ENCODE peak calls at places on chromosomes 16 and 17, in four cellular contexts. W is left ventricle myocardium superior, U is heart right ventricle, N is GM13976. R is an unnamed sample.

GRCh38 chr16:89187337-89188063 is 12.8 kb downstream of the SLC22A31 start:
- DNase-seq in N (no peak), U (no peak), W (peak), R (peak)

GRCh38 chr16:66608241-66609138 is 4.0 kb downstream of the CMTM3 start:
- DNase-seq in N (peak), W (peak), U (peak), R (peak)

GRCh38 chr16:85082553-85083050 is 29.7 kb downstream of the CIBAR2 start:
- DNase-seq in U (no peak), N (peak), W (no peak), R (no peak)

GRCh38 chr17:10120113-10120485 is 78.3 kb downstream of the GAS7 start:
- DNase-seq in W (peak), N (peak), U (no peak), R (no peak)

GRCh38 chr17:47703191-47703591 is 9.2 kb downstream of the TBKBP1 start:
- DNase-seq in N (peak), W (peak), U (no peak), R (peak)

GRCh38 chr16:12582696-12583095 is 221.0 kb downstream of the CPPED1 start:
- DNase-seq in U (no peak), N (no peak), W (no peak), R (peak)

GRCh38 chr16:81786321-81786720 is 7.2 kb downstream of the PLCG2 start:
- DNase-seq in U (no peak), N (no peak), W (no peak), R (no peak)

GRCh38 chr17:29855686-29856085 is 74.3 kb downstream of the SSH2 start:
- DNase-seq in N (no peak), W (no peak), U (no peak), R (no peak)

GRCh38 chr17:30414486-30414885 is 35.8 kb downstream of the CPD start:
- DNase-seq in W (no peak), U (no peak), N (no peak), R (no peak)

R was measured in aorta.